ENCODE peak calls at places on chromosomes 1 and 21, in five cellular contexts. One of them, this sample, is unnamed.

GRCh38 chr21:29299906-29300546 is 1.3 kb downstream of the BACH1 start:
- DNase-seq in EH: peak
- DNase-seq in cardiac muscle cell: peak
- DNase-seq in CD8-positive, alpha-beta memory T cell: peak
- DNase-seq in LoVo: peak
- DNase-seq in this sample: peak

GRCh38 chr1:53981220-53981619 is 35.1 kb downstream of the LRRC42 start:
- DNase-seq in LoVo: no peak
- DNase-seq in CD8-positive, alpha-beta memory T cell: no peak
- DNase-seq in EH: no peak
- DNase-seq in cardiac muscle cell: no peak
- DNase-seq in this sample: no peak

GRCh38 chr1:147539122-147539575 is 2.2 kb upstream of the BCL9 start:
- DNase-seq in CD8-positive, alpha-beta memory T cell: no peak
- DNase-seq in cardiac muscle cell: peak
- DNase-seq in EH: peak
- DNase-seq in LoVo: peak
- DNase-seq in this sample: peak

GRCh38 chr1:117671781-117672501 is 66.1 kb downstream of the TENT5C start:
- DNase-seq in CD8-positive, alpha-beta memory T cell: peak
- DNase-seq in LoVo: no peak
- DNase-seq in EH: peak
- DNase-seq in cardiac muscle cell: peak
- DNase-seq in this sample: peak

GRCh38 chr1:58652351-58653184 is 47.3 kb downstream of the MYSM1 start:
- DNase-seq in cardiac muscle cell: peak
- DNase-seq in CD8-positive, alpha-beta memory T cell: peak
- DNase-seq in LoVo: peak
- DNase-seq in EH: peak
- DNase-seq in this sample: peak

GRCh38 chr1:211327341-211327921 is 798 bp downstream of the TRAF5 start:
- DNase-seq in EH: peak
- DNase-seq in CD8-positive, alpha-beta memory T cell: peak
- DNase-seq in LoVo: peak
- DNase-seq in cardiac muscle cell: peak
- DNase-seq in this sample: no peak

GRCh38 chr21:24208562-24209260 is 1398.6 kb downstream of the MRPL39 start:
- DNase-seq in CD8-positive, alpha-beta memory T cell: no peak
- DNase-seq in EH: no peak
- DNase-seq in cardiac muscle cell: no peak
- DNase-seq in LoVo: no peak
- DNase-seq in this sample: no peak

GRCh38 chr1:212196355-212196754 is 88.9 kb upstream of the PPP2R5A start:
- DNase-seq in CD8-positive, alpha-beta memory T cell: no peak
- DNase-seq in LoVo: no peak
- DNase-seq in EH: no peak
- DNase-seq in cardiac muscle cell: no peak
- DNase-seq in this sample: no peak

GRCh38 chr1:64043976-64044375 is 159.4 kb upstream of the UBE2U start:
- DNase-seq in CD8-positive, alpha-beta memory T cell: no peak
- DNase-seq in EH: peak
- DNase-seq in cardiac muscle cell: peak
- DNase-seq in LoVo: no peak
- DNase-seq in this sample: no peak

GRCh38 chr21:27681841-27682240 is 715.0 kb upstream of the ADAMTS5 start:
- DNase-seq in CD8-positive, alpha-beta memory T cell: no peak
- DNase-seq in LoVo: no peak
- DNase-seq in cardiac muscle cell: peak
- DNase-seq in EH: peak
- DNase-seq in this sample: no peak

GRCh38 chr1:153404086-153404635 is 12.2 kb upstream of the S100A7A start:
- DNase-seq in CD8-positive, alpha-beta memory T cell: no peak
- DNase-seq in LoVo: no peak
- DNase-seq in cardiac muscle cell: no peak
- DNase-seq in EH: no peak
- DNase-seq in this sample: no peak

GRCh38 chr1:201217851-201218250 is 27.2 kb downstream of the IGFN1 start:
- DNase-seq in EH: no peak
- DNase-seq in CD8-positive, alpha-beta memory T cell: no peak
- DNase-seq in cardiac muscle cell: no peak
- DNase-seq in LoVo: no peak
- DNase-seq in this sample: no peak

GRCh38 chr1:204571631-204572030 is 55.4 kb downstream of the MDM4 start:
- DNase-seq in cardiac muscle cell: no peak
- DNase-seq in CD8-positive, alpha-beta memory T cell: no peak
- DNase-seq in LoVo: no peak
- DNase-seq in EH: no peak
- DNase-seq in this sample: no peak

GRCh38 chr1:239493736-239494285 is 107.4 kb downstream of the CHRM3 start:
- DNase-seq in CD8-positive, alpha-beta memory T cell: no peak
- DNase-seq in cardiac muscle cell: no peak
- DNase-seq in LoVo: no peak
- DNase-seq in EH: no peak
- DNase-seq in this sample: no peak

GRCh38 chr21:45914321-45914845 is 67.2 kb upstream of the COL6A1 start:
- DNase-seq in CD8-positive, alpha-beta memory T cell: no peak
- DNase-seq in EH: no peak
- DNase-seq in LoVo: no peak
- DNase-seq in cardiac muscle cell: no peak
- DNase-seq in this sample: no peak

GRCh38 chr1:244970236-244970652 is 105.9 kb upstream of the HNRNPU start:
- DNase-seq in LoVo: peak
- DNase-seq in EH: peak
- DNase-seq in cardiac muscle cell: peak
- DNase-seq in CD8-positive, alpha-beta memory T cell: peak
- DNase-seq in this sample: peak

GRCh38 chr1:21437341-21437640 is 2.6 kb upstream of the NBPF3 start:
- DNase-seq in LoVo: no peak
- DNase-seq in cardiac muscle cell: no peak
- DNase-seq in CD8-positive, alpha-beta memory T cell: no peak
- DNase-seq in EH: no peak
- DNase-seq in this sample: no peak

GRCh38 chr1:94236021-94236491 is 1.3 kb downstream of the ARHGAP29 start:
- DNase-seq in EH: peak
- DNase-seq in cardiac muscle cell: peak
- DNase-seq in LoVo: no peak
- DNase-seq in CD8-positive, alpha-beta memory T cell: no peak
- DNase-seq in this sample: no peak

GRCh38 chr1:165144757-165145397 is 211.6 kb downstream of the LMX1A start:
- DNase-seq in CD8-positive, alpha-beta memory T cell: no peak
- DNase-seq in LoVo: peak
- DNase-seq in EH: peak
- DNase-seq in cardiac muscle cell: peak
- DNase-seq in this sample: peak

GRCh38 chr1:89363196-89363595 is 663 bp upstream of the GBP6 start:
- DNase-seq in cardiac muscle cell: peak
- DNase-seq in CD8-positive, alpha-beta memory T cell: no peak
- DNase-seq in EH: peak
- DNase-seq in LoVo: no peak
- DNase-seq in this sample: no peak

GRCh38 chr21:33608559-33608958 is 20.1 kb upstream of the DONSON start:
- DNase-seq in EH: no peak
- DNase-seq in cardiac muscle cell: peak
- DNase-seq in CD8-positive, alpha-beta memory T cell: no peak
- DNase-seq in LoVo: no peak
- DNase-seq in this sample: no peak

GRCh38 chr1:179327679-179328078 is 34.1 kb downstream of the SOAT1 start:
- DNase-seq in LoVo: no peak
- DNase-seq in EH: no peak
- DNase-seq in cardiac muscle cell: peak
- DNase-seq in CD8-positive, alpha-beta memory T cell: no peak
- DNase-seq in this sample: no peak

GRCh38 chr1:224358288-224358687 is 1.6 kb downstream of the CNIH4 start:
- DNase-seq in cardiac muscle cell: no peak
- DNase-seq in LoVo: no peak
- DNase-seq in EH: no peak
- DNase-seq in CD8-positive, alpha-beta memory T cell: no peak
- DNase-seq in this sample: no peak

GRCh38 chr1:109482796-109483638 is 688 bp upstream of the ATXN7L2 start:
- DNase-seq in LoVo: no peak
- DNase-seq in EH: no peak
- DNase-seq in CD8-positive, alpha-beta memory T cell: peak
- DNase-seq in cardiac muscle cell: no peak
- DNase-seq in this sample: no peak

GRCh38 chr1:115596080-115596795 is 45.5 kb upstream of the VANGL1 start:
- DNase-seq in CD8-positive, alpha-beta memory T cell: no peak
- DNase-seq in EH: peak
- DNase-seq in LoVo: no peak
- DNase-seq in cardiac muscle cell: peak
- DNase-seq in this sample: no peak